ENCODE peak calls at places on chromosomes 3 and 15, in six cellular contexts. E, L, R, H, K and T are unnamed samples.
A peak's percentile ranks its signal among the peaks of the same experiment; 100 is the strongest.

GRCh38 chr15:92902723-92903587 is 2.8 kb downstream of the CHD2 start:
- DNase-seq in E (no peak), L (no peak), R (no peak), H (no peak), K (no peak), T (no peak)

GRCh38 chr15:86267892-86268291 is 188.2 kb downstream of the AGBL1 start:
- DNase-seq in E (no peak), L (no peak), R (no peak), H (no peak), K (no peak), T (no peak)

GRCh38 chr3:188184649-188185048 is 30.7 kb downstream of the LPP start:
- DNase-seq in E (no peak), L (no peak), R (no peak), H (no peak), K (no peak), T (no peak)

GRCh38 chr3:57098418-57099310 is 38.2 kb downstream of the SPATA12 start:
- DNase-seq in E (no peak), L (no peak), R (no peak), H (no peak), K (no peak), T (no peak)

GRCh38 chr15:86649277-86649676 is 569.6 kb downstream of the AGBL1 start:
- DNase-seq in E (no peak), L (no peak), R (no peak), H (no peak), K (no peak), T (no peak)

GRCh38 chr3:59006791-59007517 is 42.9 kb downstream of the CFAP20DC start:
- DNase-seq in E (no peak), L (no peak), R (no peak), H (peak; percentile 70), K (no peak), T (peak; percentile 43)

GRCh38 chr15:41891946-41892345 is 1.9 kb downstream of the SPTBN5 start:
- DNase-seq in E (no peak), L (peak; percentile 80), R (no peak), H (peak; percentile 28), K (peak; percentile 92), T (no peak)

GRCh38 chr3:13424111-13424844 is 4.2 kb upstream of the NUP210 start:
- DNase-seq in E (no peak), L (no peak), R (no peak), H (no peak), K (no peak), T (no peak)

GRCh38 chr3:99242271-99242670 is 340.8 kb upstream of the DCBLD2 start:
- DNase-seq in E (no peak), L (no peak), R (no peak), H (no peak), K (no peak), T (no peak)

GRCh38 chr3:30286007-30286669 is 320.3 kb upstream of the TGFBR2 start:
- DNase-seq in E (no peak), L (peak; percentile 50), R (peak; percentile 76), H (peak; percentile 78), K (peak; percentile 34), T (peak; percentile 87)

GRCh38 chr15:67089218-67090193 is 24.1 kb downstream of the SMAD3 start:
- DNase-seq in E (no peak), L (no peak), R (peak; percentile 77), H (peak; percentile 48), K (no peak), T (no peak)

GRCh38 chr15:80834402-80834801 is 55.2 kb downstream of the CEMIP start:
- DNase-seq in E (no peak), L (no peak), R (no peak), H (no peak), K (no peak), T (no peak)

GRCh38 chr3:188006726-188007393 is 147.1 kb upstream of the LPP start:
- DNase-seq in E (peak; percentile 20), L (peak; percentile 48), R (peak; percentile 82), H (no peak), K (no peak), T (no peak)

GRCh38 chr3:145144361-145144760 is 1016.6 kb downstream of the PLOD2 start:
- DNase-seq in E (no peak), L (no peak), R (no peak), H (no peak), K (no peak), T (no peak)

GRCh38 chr15:44738340-44738984 is 2.1 kb downstream of the TRIM69 start:
- DNase-seq in E (no peak), L (no peak), R (peak; percentile 33), H (no peak), K (peak; percentile 33), T (no peak)

GRCh38 chr15:29420188-29420587 is 150.6 kb upstream of the NSMCE3 start:
- DNase-seq in E (no peak), L (no peak), R (no peak), H (no peak), K (no peak), T (no peak)

GRCh38 chr15:82952156-82953081 is at the start of gene HOMER2:
- DNase-seq in E (no peak), L (no peak), R (no peak), H (peak; percentile 77), K (no peak), T (peak; percentile 25)

GRCh38 chr3:9721015-9721697 is 10.4 kb upstream of the BRPF1 start:
- DNase-seq in E (no peak), L (no peak), R (peak; percentile 50), H (no peak), K (no peak), T (no peak)

GRCh38 chr15:79978694-79979519 is 7.9 kb upstream of the BCL2A1 start:
- DNase-seq in E (peak; percentile 47), L (no peak), R (no peak), H (peak; percentile 27), K (no peak), T (no peak)

GRCh38 chr15:63979227-63979793 is 67.0 kb downstream of the DAPK2 start:
- DNase-seq in E (no peak), L (no peak), R (no peak), H (no peak), K (no peak), T (no peak)

GRCh38 chr15:100437261-100437660 is 91.5 kb downstream of the CERS3 start:
- DNase-seq in E (no peak), L (no peak), R (no peak), H (no peak), K (no peak), T (no peak)

GRCh38 chr15:89399390-89400120 is 64.9 kb upstream of the POLG start:
- DNase-seq in E (peak; percentile 67), L (peak; percentile 6), R (no peak), H (no peak), K (peak; percentile 34), T (no peak)

GRCh38 chr3:118970819-118971218 is 63.8 kb downstream of the IGSF11 start:
- DNase-seq in E (no peak), L (no peak), R (no peak), H (peak; percentile 62), K (no peak), T (peak; percentile 36)

GRCh38 chr3:71723452-71724170 is 1.6 kb downstream of the EIF4E3 start:
- DNase-seq in E (no peak), L (no peak), R (no peak), H (no peak), K (no peak), T (no peak)

GRCh38 chr3:44883999-44884431 is 9.6 kb downstream of the TGM4 start:
- DNase-seq in E (no peak), L (no peak), R (peak; percentile 92), H (no peak), K (no peak), T (no peak)

GRCh38 chr3:114847564-114847963 is 299.5 kb downstream of the ZBTB20 start:
- DNase-seq in E (no peak), L (no peak), R (no peak), H (no peak), K (no peak), T (no peak)

GRCh38 chr15:62075595-62076279 is 9.0 kb downstream of the C2CD4A start:
- DNase-seq in E (no peak), L (peak; percentile 36), R (no peak), H (no peak), K (no peak), T (no peak)

GRCh38 chr15:43318990-43319771 is 11.2 kb downstream of the LCMT2 start:
- DNase-seq in E (no peak), L (no peak), R (no peak), H (no peak), K (no peak), T (no peak)

GRCh38 chr15:51077565-51078153 is 17.0 kb downstream of the TNFAIP8L3 start:
- DNase-seq in E (peak; percentile 36), L (no peak), R (no peak), H (peak; percentile 92), K (no peak), T (peak; percentile 81)

GRCh38 chr3:195757827-195758226 is 37.0 kb downstream of the MUC20 start:
- DNase-seq in E (no peak), L (no peak), R (no peak), H (no peak), K (no peak), T (no peak)

GRCh38 chr15:57218826-57219576 is 157.3 kb upstream of the CGNL1 start:
- DNase-seq in E (no peak), L (peak; percentile 82), R (peak; percentile 90), H (no peak), K (peak; percentile 85), T (no peak)